ENCODE peak calls at places on chromosomes 4 and X, in four cellular contexts. H is Calu3, U is NCI-H2107, X is WTC11. F is an unnamed sample.

GRCh38 chrX:108053218-108053617 is 8.4 kb downstream of the VSIG1 start:
- DNase-seq in H (no peak), U (no peak), X (no peak), F (no peak)

GRCh38 chrX:129323115-129323514 is 200.2 kb downstream of the SMARCA1 start:
- DNase-seq in H (no peak), U (no peak), X (no peak), F (no peak)

GRCh38 chr4:26048378-26048882 is 134.4 kb downstream of the SMIM20 start:
- DNase-seq in H (no peak), U (no peak), X (no peak), F (no peak)

GRCh38 chr4:52507774-52508173 is 151.3 kb downstream of the USP46 start:
- DNase-seq in H (no peak), U (no peak), X (no peak), F (no peak)

GRCh38 chr4:152894673-152895072 is 41.5 kb upstream of the FHDC1 start:
- DNase-seq in H (no peak), U (no peak), X (no peak), F (no peak)

GRCh38 chr4:73541251-73541650 is 59.7 kb downstream of the AFM start:
- DNase-seq in H (no peak), U (no peak), X (no peak), F (no peak)

GRCh38 chrX:31181377-31182038 is 109.7 kb upstream of the FTHL17 start:
- DNase-seq in H (no peak), U (no peak), X (no peak), F (no peak)

GRCh38 chr4:153188966-153189801 is 15.1 kb upstream of the TRIM2 start:
- DNase-seq in H (peak), U (no peak), X (no peak), F (no peak)

GRCh38 chrX:15653961-15654360 is 10.6 kb downstream of the CLTRN start:
- DNase-seq in H (no peak), U (no peak), X (no peak), F (no peak)

GRCh38 chrX:1578511-1579173 is 12.8 kb upstream of the AKAP17A start:
- DNase-seq in H (no peak), U (no peak), X (no peak), F (no peak)

GRCh38 chrX:15033909-15034308 is 160.7 kb downstream of the MOSPD2 start:
- DNase-seq in H (no peak), U (no peak), X (no peak), F (no peak)

GRCh38 chrX:17040711-17041110 is 94.3 kb downstream of the REPS2 start:
- DNase-seq in H (no peak), U (no peak), X (no peak), F (no peak)

GRCh38 chrX:105745863-105746262 is 76.5 kb upstream of the NRK start:
- DNase-seq in H (no peak), U (no peak), X (no peak), F (no peak)

GRCh38 chr4:152920768-152921167 is 15.4 kb upstream of the FHDC1 start:
- DNase-seq in H (peak), U (no peak), X (no peak), F (no peak)

GRCh38 chrX:67692246-67692645 is 148.4 kb downstream of the AR start:
- DNase-seq in H (no peak), U (no peak), X (no peak), F (no peak)

GRCh38 chr4:115671581-115671980 is 558.2 kb upstream of the NDST4 start:
- DNase-seq in H (no peak), U (no peak), X (no peak), F (no peak)

GRCh38 chr4:2745981-2746806 is 9.9 kb downstream of the TNIP2 start:
- DNase-seq in H (peak), U (no peak), X (no peak), F (no peak)

GRCh38 chr4:77662396-77662795 is 56.8 kb downstream of the CXCL13 start:
- DNase-seq in H (no peak), U (peak), X (no peak), F (no peak)

GRCh38 chr4:120730777-120731320 is 191.7 kb downstream of the PRDM5 start:
- DNase-seq in H (no peak), U (no peak), X (no peak), F (no peak)

GRCh38 chrX:1883772-1884171 is 268.9 kb downstream of the ASMT start:
- DNase-seq in H (no peak), U (no peak), X (no peak), F (no peak)

GRCh38 chr4:146367347-146367746 is 153.0 kb downstream of the REELD1 start:
- DNase-seq in H (no peak), U (no peak), X (no peak), F (no peak)

GRCh38 chrX:51614353-51614752 is 4.4 kb downstream of the CENPVL3 start:
- DNase-seq in H (no peak), U (peak), X (no peak), F (no peak)

GRCh38 chrX:73562986-73563739 is at the start of gene CHIC1:
- DNase-seq in H (peak), U (peak), X (peak), F (peak)

GRCh38 chrX:16479206-16479869 is 170.6 kb upstream of the S100G start:
- DNase-seq in H (no peak), U (no peak), X (no peak), F (no peak)

GRCh38 chrX:41518841-41519220 is 71.7 kb downstream of the NYX start:
- DNase-seq in H (no peak), U (no peak), X (no peak), F (no peak)

GRCh38 chr4:149914521-149915115 is 99.0 kb upstream of the IQCM start:
- DNase-seq in H (peak), U (no peak), X (peak), F (no peak)